ENCODE peak calls at places on chromosome 9, in eight cellular contexts. I, F, M, U, Z, C, R and V are unnamed samples.

GRCh38 chr9:116145036-116145435 is 8.6 kb upstream of the PAPPA start:
- DNase-seq in C (no peak), F (peak), M (no peak), U (no peak), R (no peak), Z (no peak), I (no peak), V (no peak)

GRCh38 chr9:101400120-101400519 is 1.5 kb downstream of the ZNF189 start:
- DNase-seq in U (no peak), F (no peak), R (no peak), I (no peak), M (no peak), Z (no peak), C (no peak), V (peak)

GRCh38 chr9:130616451-130616850 is 37.1 kb downstream of the FUBP3 start:
- DNase-seq in Z (no peak), U (no peak), M (no peak), R (no peak), F (no peak), C (no peak), I (no peak), V (no peak)

GRCh38 chr9:87547665-87548064 is 50.0 kb downstream of the DAPK1 start:
- DNase-seq in M (no peak), C (no peak), I (no peak), R (no peak), F (peak), Z (no peak), U (no peak), V (no peak)

GRCh38 chr9:125529589-125530515 is 177.2 kb downstream of the MAPKAP1 start:
- DNase-seq in R (no peak), F (no peak), Z (no peak), U (no peak), M (no peak), I (no peak), C (no peak), V (no peak)

GRCh38 chr9:136522354-136523237 is 23.3 kb downstream of the NOTCH1 start:
- DNase-seq in I (no peak), Z (no peak), R (no peak), C (no peak), F (no peak), U (no peak), M (no peak), V (no peak)

GRCh38 chr9:85723220-85723619 is 18.5 kb downstream of the AGTPBP1 start:
- DNase-seq in C (no peak), I (no peak), F (no peak), U (no peak), R (peak), Z (no peak), M (no peak), V (no peak)

GRCh38 chr9:126705767-126706697 is 92.3 kb downstream of the LMX1B start:
- DNase-seq in C (peak), M (no peak), R (peak), F (peak), I (peak), Z (peak), U (no peak), V (peak)

GRCh38 chr9:118595719-118596305 is 773.4 kb downstream of the BRINP1 start:
- DNase-seq in I (peak), R (no peak), U (no peak), M (no peak), Z (no peak), F (peak), C (peak), V (peak)

GRCh38 chr9:128121924-128122808 is 5.4 kb downstream of the PTGES2 start:
- DNase-seq in F (no peak), Z (no peak), R (no peak), I (no peak), M (no peak), C (no peak), U (no peak), V (no peak)

GRCh38 chr9:100011062-100011681 is 87.6 kb downstream of the ERP44 start:
- DNase-seq in I (peak), Z (no peak), R (peak), C (peak), M (no peak), F (peak), U (no peak), V (peak)

GRCh38 chr9:93582115-93582514 is 5.7 kb downstream of the PHF2 start:
- DNase-seq in F (no peak), R (no peak), Z (no peak), I (no peak), C (peak), U (peak), M (no peak), V (no peak)

GRCh38 chr9:4567601-4568000 is 77.3 kb downstream of the SLC1A1 start:
- DNase-seq in U (no peak), F (no peak), R (no peak), M (no peak), Z (no peak), C (no peak), I (no peak), V (peak)

GRCh38 chr9:82923410-82924242 is 139.3 kb downstream of the RASEF start:
- DNase-seq in Z (no peak), C (peak), M (no peak), F (peak), U (no peak), I (peak), R (no peak), V (no peak)

GRCh38 chr9:130934246-130934645 is 4.8 kb downstream of the FIBCD1 start:
- DNase-seq in M (no peak), C (no peak), R (no peak), U (no peak), Z (no peak), F (no peak), I (no peak), V (no peak)

GRCh38 chr9:126459126-126459525 is 132.5 kb downstream of the MVB12B start:
- DNase-seq in I (no peak), R (no peak), C (no peak), U (no peak), M (no peak), F (no peak), Z (no peak), V (no peak)

GRCh38 chr9:34049630-34050384 is 1.1 kb upstream of the UBAP2 start:
- DNase-seq in Z (peak), I (no peak), U (no peak), C (no peak), F (no peak), R (no peak), M (no peak), V (no peak)

GRCh38 chr9:100714372-100715099 is 136.7 kb downstream of the CAVIN4 start:
- DNase-seq in F (peak), R (no peak), M (no peak), Z (no peak), C (peak), U (no peak), I (peak), V (peak)

GRCh38 chr9:13750639-13751038 is 471.1 kb upstream of the MPDZ start:
- DNase-seq in R (no peak), Z (no peak), F (no peak), M (no peak), I (no peak), U (no peak), C (peak), V (no peak)

GRCh38 chr9:36489453-36489852 is 83.2 kb upstream of the MELK start:
- DNase-seq in F (no peak), Z (no peak), I (no peak), U (no peak), M (no peak), C (no peak), R (no peak), V (no peak)

GRCh38 chr9:76292246-76292645 is 102.0 kb downstream of the RFK start:
- DNase-seq in F (peak), Z (no peak), R (no peak), I (no peak), U (no peak), M (no peak), C (no peak), V (peak)

GRCh38 chr9:81465468-81466002 is 223.8 kb downstream of the TLE1 start:
- DNase-seq in F (peak), U (no peak), R (no peak), Z (no peak), M (no peak), I (no peak), C (no peak), V (peak)